ENCODE peak calls at places on chromosomes 1 and 21, in six cellular contexts. J, O, Q, D, F and R are unnamed samples.

GRCh38 chr1:207863893-207864535 is 46.9 kb downstream of the CD34 start:
- DNase-seq in Q (no peak), O (no peak), D (no peak), J (no peak), F (no peak), R (no peak)

GRCh38 chr1:218459450-218459849 is 114.3 kb downstream of the TGFB2 start:
- DNase-seq in O (no peak), J (no peak), D (peak; percentile 27), F (no peak), Q (peak; percentile 45), R (peak; percentile 28)

GRCh38 chr1:188364927-188365449 is 1536.2 kb downstream of the PLA2G4A start:
- DNase-seq in Q (no peak), J (no peak), F (no peak), O (no peak), D (no peak), R (no peak)

GRCh38 chr1:245327842-245328241 is 173.1 kb downstream of the KIF26B start:
- DNase-seq in O (no peak), J (no peak), Q (no peak), D (no peak), F (no peak), R (no peak)

GRCh38 chr1:203289281-203289981 is 15.9 kb upstream of the BTG2 start:
- DNase-seq in Q (no peak), F (no peak), J (no peak), O (no peak), D (no peak), R (no peak)

GRCh38 chr1:117058810-117059209 is 1.3 kb upstream of the TTF2 start:
- DNase-seq in Q (no peak), J (no peak), D (no peak), F (no peak), O (no peak), R (no peak)

GRCh38 chr21:46155514-46156377 is at the start of gene FTCD:
- DNase-seq in O (no peak), J (no peak), D (no peak), F (no peak), Q (no peak), R (no peak)

GRCh38 chr1:240526321-240526720 is 85.6 kb downstream of the GREM2 start:
- DNase-seq in O (no peak), F (peak; percentile 56), D (no peak), Q (no peak), J (peak; percentile 11), R (no peak)

GRCh38 chr1:227910506-227910905 is 37.2 kb downstream of the WNT9A start:
- DNase-seq in J (no peak), F (no peak), O (no peak), D (no peak), Q (no peak), R (no peak)

GRCh38 chr1:2975466-2976179 is 45.6 kb upstream of the ACTRT2 start:
- DNase-seq in Q (no peak), F (no peak), J (no peak), O (no peak), D (no peak), R (no peak)

GRCh38 chr1:55040953-55041494 is 1.7 kb downstream of the PCSK9 start:
- DNase-seq in O (no peak), D (no peak), F (no peak), Q (no peak), J (no peak), R (no peak)
- H3K4me3 ChIP-seq in O (no peak overlapping the region), D (no peak overlapping the region), F (no peak overlapping the region), Q (no peak overlapping the region), J (no peak overlapping the region), R (no peak overlapping the region)

DNA sequence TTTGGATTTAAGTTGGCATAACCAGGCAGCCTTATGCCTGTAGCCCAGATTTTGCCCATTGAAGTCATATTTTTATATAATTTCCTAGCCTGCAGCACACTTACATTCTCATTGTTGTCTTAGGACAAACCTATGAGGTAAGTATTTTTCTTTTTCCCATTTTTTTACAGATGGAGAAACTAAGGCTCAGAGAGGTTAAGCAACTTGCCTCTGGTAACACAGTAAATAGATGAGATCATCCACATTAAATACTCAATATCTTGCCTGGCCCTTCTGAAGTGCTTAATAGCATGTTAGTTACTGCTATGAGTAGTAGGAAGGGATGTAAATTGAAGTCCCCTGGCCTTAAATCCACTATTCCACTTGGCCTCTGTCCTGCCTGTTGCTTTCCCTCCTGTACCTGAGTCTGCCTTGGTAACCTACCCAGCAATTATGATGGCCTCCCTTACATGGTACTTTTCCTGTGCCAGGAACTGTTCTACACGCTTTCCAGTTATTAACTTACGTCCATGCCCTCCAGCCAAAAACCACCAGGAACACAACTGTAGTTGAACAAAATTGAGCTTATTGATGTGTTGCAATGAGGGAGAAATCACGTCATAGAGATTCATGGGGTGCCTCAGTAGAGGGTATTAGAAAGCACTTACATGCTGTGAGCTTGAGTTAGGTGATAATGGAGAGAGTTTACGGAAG is 111.6 kb upstream of the FGGY start:
- DNase-seq in Q (no peak), J (no peak), O (no peak), D (no peak), F (no peak), R (no peak)
- TF ChIP-seq CTCF in Q (no peak), J (no peak), O (no peak), D (no peak), F (no peak), R (no peak)

DNA sequence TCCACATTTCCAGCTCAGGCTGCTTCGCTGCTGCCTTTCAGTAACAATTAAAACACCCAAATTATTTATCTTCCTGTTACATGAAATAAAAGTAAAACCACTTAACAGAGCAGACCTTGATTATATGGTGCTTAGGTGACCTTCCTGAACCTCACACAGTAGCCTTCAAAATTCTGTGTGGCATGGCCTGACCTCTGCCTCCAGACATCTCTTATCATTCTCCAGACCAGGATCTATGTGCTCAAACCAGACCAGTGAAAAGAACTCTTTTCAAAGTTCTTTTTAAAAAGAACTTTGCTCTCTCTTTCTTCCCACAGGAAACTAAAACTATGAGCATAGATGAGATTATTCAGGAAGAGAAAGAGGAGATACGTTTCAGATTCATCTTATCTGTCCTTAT is 37.8 kb downstream of the KIAA0319L start:
- DNase-seq in D (no peak), Q (no peak), J (no peak), F (no peak), O (no peak), R (no peak)
- H3K4me3 ChIP-seq in D (no peak overlapping the region), Q (no peak overlapping the region), J (no peak overlapping the region), F (no peak overlapping the region), O (no peak overlapping the region), R (no peak overlapping the region)

GRCh38 chr1:24237046-24237371 is 49.9 kb upstream of the IFNLR1 start:
- DNase-seq in D (no peak), O (no peak), F (no peak), J (no peak), Q (no peak), R (no peak)

GRCh38 chr1:24236170-24237045 is 49.3 kb upstream of the IFNLR1 start:
- DNase-seq in O (peak; percentile 17), F (peak; percentile 47), Q (peak; percentile 78), J (peak; percentile 11), D (no peak), R (peak; percentile 67)

GRCh38 chr1:24233684-24234600 is 46.9 kb upstream of the IFNLR1 start:
- DNase-seq in Q (peak; percentile 16), O (no peak), F (peak; percentile 6), J (no peak), D (no peak), R (peak; percentile 17)

GRCh38 chr1:24237750-24238149 is 50.7 kb upstream of the IFNLR1 start:
- DNase-seq in J (no peak), Q (no peak), D (no peak), O (no peak), F (no peak), R (no peak)
- TF ChIP-seq CTCF in J (no peak), Q (no peak), D (no peak), O (no peak), F (no peak), R (no peak)

GRCh38 chr1:7705048-7705907 is 65.8 kb upstream of the VAMP3 start:
- DNase-seq in Q (no peak), F (no peak), J (no peak), O (no peak), D (peak; percentile 57), R (no peak)
- H3K4me3 ChIP-seq in Q (no peak overlapping the region), F (peak overlapping the region; percentile 11), J (peak overlapping the region; percentile 7), O (peak overlapping the region; percentile 44), D (peak overlapping the region; percentile 75), R (peak overlapping the region; percentile 30)

GRCh38 chr1:9723926-9724325 is 72.4 kb downstream of the PIK3CD start:
- DNase-seq in D (no peak), J (no peak), F (no peak), Q (no peak), O (no peak), R (no peak)
- TF ChIP-seq CTCF in D (no peak), J (no peak), F (no peak), Q (no peak), O (no peak), R (no peak)

GRCh38 chr1:150970818-150971582 is 3.6 kb downstream of the CERS2 start:
- DNase-seq in J (peak; percentile 26), D (peak; percentile 84), O (peak; percentile 90), F (peak; percentile 62), Q (peak; percentile 76), R (peak; percentile 70)
- H3K4me3 ChIP-seq in J (peak overlapping the region; percentile 81), D (peak overlapping the region; percentile 94), O (peak overlapping the region; percentile 86), F (no peak overlapping the region), Q (no peak overlapping the region), R (peak overlapping the region; percentile 83)

GRCh38 chr1:27366411-27367159 is at the start of gene MAP3K6:
- DNase-seq in F (peak; percentile 59), Q (peak; percentile 88), O (peak; percentile 76), J (peak; percentile 18), D (peak; percentile 94), R (peak; percentile 74)

GRCh38 chr1:27364696-27365371 is 1.9 kb downstream of the MAP3K6 start:
- DNase-seq in D (no peak), F (no peak), Q (no peak), O (no peak), J (no peak), R (no peak)

GRCh38 chr1:27365372-27366112 is 1.2 kb downstream of the MAP3K6 start:
- DNase-seq in Q (peak; percentile 94), O (peak; percentile 91), D (peak; percentile 91), J (peak; percentile 67), F (peak; percentile 85), R (peak; percentile 92)

GRCh38 chr1:27367160-27367650 is 444 bp upstream of the MAP3K6 start:
- DNase-seq in O (no peak), J (no peak), F (no peak), D (no peak), Q (no peak), R (no peak)

DNA sequence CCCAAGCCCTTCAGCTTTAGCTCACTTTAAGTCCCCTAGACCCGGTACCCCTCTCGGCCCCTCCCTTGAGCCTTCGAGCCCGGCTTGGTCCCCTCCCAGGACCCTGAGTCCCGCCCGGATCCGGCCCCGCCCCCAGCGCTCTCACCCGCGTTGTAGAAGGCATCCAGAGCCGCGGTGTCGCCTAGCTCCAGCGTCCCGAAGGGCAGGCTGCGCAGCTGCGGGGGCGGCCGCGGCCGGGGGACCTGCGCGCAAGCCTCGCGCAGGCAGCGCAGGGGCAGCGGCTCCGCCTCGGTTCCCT is 699 bp downstream of the MAP3K6 start:
- DNase-seq in F (peak; percentile 49), Q (peak; percentile 78), D (peak; percentile 94), J (no peak), O (peak; percentile 71), R (peak; percentile 68)
- TF ChIP-seq CTCF in F (no peak), Q (no peak), D (no peak), J (no peak), O (no peak), R (no peak)